ENCODE peak calls at places on chromosome 1, in seven cellular contexts. One of them, this sample, is unnamed. For H3K27me3, the result is how much of the 10 kb centered on the place peaks cover.

GRCh38 chr1:173506437-173506836 is 29.3 kb downstream of the PRDX6 start:
- DNase-seq in body of pancreas: peak
- DNase-seq in psoas muscle: no peak
- DNase-seq in lower lobe of right lung: no peak
- DNase-seq in tibial artery: no peak
- DNase-seq in colonic mucosa: peak
- DNase-seq in heart left ventricle: no peak
- DNase-seq in this sample: no peak

GRCh38 chr1:38577937-38578443 is 281.6 kb downstream of the RRAGC start:
- DNase-seq in body of pancreas: no peak
- DNase-seq in psoas muscle: no peak
- DNase-seq in lower lobe of right lung: no peak
- DNase-seq in tibial artery: no peak
- DNase-seq in colonic mucosa: no peak
- DNase-seq in heart left ventricle: no peak
- DNase-seq in this sample: no peak

GRCh38 chr1:183327429-183328290 is 90.5 kb downstream of the NMNAT2 start:
- DNase-seq in body of pancreas: no peak
- DNase-seq in psoas muscle: peak
- DNase-seq in lower lobe of right lung: no peak
- DNase-seq in tibial artery: peak
- DNase-seq in colonic mucosa: no peak
- DNase-seq in heart left ventricle: no peak
- DNase-seq in this sample: no peak

GRCh38 chr1:61322769-61323168 is 240.4 kb downstream of the NFIA start:
- DNase-seq in body of pancreas: no peak
- DNase-seq in psoas muscle: no peak
- DNase-seq in lower lobe of right lung: no peak
- DNase-seq in tibial artery: no peak
- DNase-seq in colonic mucosa: no peak
- DNase-seq in heart left ventricle: no peak
- DNase-seq in this sample: no peak

GRCh38 chr1:223135176-223135575 is 7.9 kb downstream of the TLR5 start:
- DNase-seq in body of pancreas: no peak
- DNase-seq in psoas muscle: peak
- DNase-seq in lower lobe of right lung: no peak
- DNase-seq in tibial artery: peak
- DNase-seq in colonic mucosa: peak
- DNase-seq in heart left ventricle: no peak
- DNase-seq in this sample: no peak

GRCh38 chr1:159250817-159251216 is 46.1 kb downstream of the ACKR1 start:
- DNase-seq in body of pancreas: no peak
- DNase-seq in psoas muscle: no peak
- DNase-seq in lower lobe of right lung: no peak
- DNase-seq in tibial artery: no peak
- DNase-seq in colonic mucosa: no peak
- DNase-seq in heart left ventricle: no peak
- DNase-seq in this sample: no peak

GRCh38 chr1:10459185-10459584 is 9.4 kb downstream of the CORT start:
- DNase-seq in body of pancreas: peak
- DNase-seq in psoas muscle: no peak
- DNase-seq in lower lobe of right lung: no peak
- DNase-seq in tibial artery: no peak
- DNase-seq in colonic mucosa: no peak
- DNase-seq in heart left ventricle: no peak
- DNase-seq in this sample: peak

GRCh38 chr1:117615474-117615873 is 9.6 kb downstream of the TENT5C start:
- DNase-seq in body of pancreas: peak
- DNase-seq in psoas muscle: no peak
- DNase-seq in lower lobe of right lung: no peak
- DNase-seq in tibial artery: no peak
- DNase-seq in colonic mucosa: no peak
- DNase-seq in heart left ventricle: no peak
- DNase-seq in this sample: no peak

GRCh38 chr1:68375919-68376318 is 73.8 kb downstream of the RPE65 start:
- DNase-seq in body of pancreas: no peak
- DNase-seq in psoas muscle: no peak
- DNase-seq in lower lobe of right lung: no peak
- DNase-seq in tibial artery: no peak
- DNase-seq in colonic mucosa: no peak
- DNase-seq in heart left ventricle: no peak
- DNase-seq in this sample: no peak

DNA sequence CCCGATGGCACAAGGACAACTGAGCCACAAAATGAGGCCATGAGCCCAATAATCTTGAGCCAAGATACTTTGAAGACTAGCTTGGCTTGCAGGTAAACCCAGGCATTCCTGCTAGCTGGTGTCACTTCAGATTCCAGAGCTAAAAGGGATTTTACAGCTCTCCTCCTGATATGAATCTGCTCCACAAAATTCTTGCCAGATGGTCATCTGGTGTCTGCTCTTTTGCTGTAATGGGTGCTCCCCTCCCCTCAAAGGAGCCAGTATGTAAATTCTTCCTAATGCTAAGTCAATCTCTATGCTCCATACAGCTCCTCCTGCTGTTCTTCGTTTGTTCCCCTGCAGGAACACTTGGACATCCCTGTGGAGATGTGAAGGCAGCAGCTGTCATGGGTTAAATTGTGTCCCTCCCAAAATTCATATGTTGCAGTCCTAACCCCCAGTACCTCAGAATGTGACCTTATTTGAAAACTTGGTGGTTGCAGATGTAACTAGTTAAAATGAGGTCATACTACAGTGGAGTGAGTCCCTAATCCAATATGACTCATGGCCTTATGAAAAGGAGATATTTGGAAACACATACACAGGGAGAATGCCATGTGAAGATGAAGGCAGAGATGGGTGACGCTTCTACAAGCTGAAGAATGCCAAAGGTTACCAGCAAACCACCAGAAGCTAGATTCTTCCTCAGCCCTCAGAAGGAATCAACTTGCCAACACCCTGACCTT is 180.6 kb upstream of the PALMD start:
- DNase-seq in body of pancreas: no peak
- DNase-seq in psoas muscle: no peak
- DNase-seq in lower lobe of right lung: no peak
- DNase-seq in tibial artery: no peak
- DNase-seq in colonic mucosa: no peak
- DNase-seq in heart left ventricle: no peak
- DNase-seq in this sample: no peak
- TF ChIP-seq CTCF in body of pancreas: no peak
- TF ChIP-seq CTCF in psoas muscle: no peak
- TF ChIP-seq CTCF in lower lobe of right lung: no peak
- TF ChIP-seq CTCF in tibial artery: no peak
- TF ChIP-seq CTCF in colonic mucosa: no peak
- TF ChIP-seq CTCF in heart left ventricle: no peak
- TF ChIP-seq CTCF in this sample: no peak

DNA sequence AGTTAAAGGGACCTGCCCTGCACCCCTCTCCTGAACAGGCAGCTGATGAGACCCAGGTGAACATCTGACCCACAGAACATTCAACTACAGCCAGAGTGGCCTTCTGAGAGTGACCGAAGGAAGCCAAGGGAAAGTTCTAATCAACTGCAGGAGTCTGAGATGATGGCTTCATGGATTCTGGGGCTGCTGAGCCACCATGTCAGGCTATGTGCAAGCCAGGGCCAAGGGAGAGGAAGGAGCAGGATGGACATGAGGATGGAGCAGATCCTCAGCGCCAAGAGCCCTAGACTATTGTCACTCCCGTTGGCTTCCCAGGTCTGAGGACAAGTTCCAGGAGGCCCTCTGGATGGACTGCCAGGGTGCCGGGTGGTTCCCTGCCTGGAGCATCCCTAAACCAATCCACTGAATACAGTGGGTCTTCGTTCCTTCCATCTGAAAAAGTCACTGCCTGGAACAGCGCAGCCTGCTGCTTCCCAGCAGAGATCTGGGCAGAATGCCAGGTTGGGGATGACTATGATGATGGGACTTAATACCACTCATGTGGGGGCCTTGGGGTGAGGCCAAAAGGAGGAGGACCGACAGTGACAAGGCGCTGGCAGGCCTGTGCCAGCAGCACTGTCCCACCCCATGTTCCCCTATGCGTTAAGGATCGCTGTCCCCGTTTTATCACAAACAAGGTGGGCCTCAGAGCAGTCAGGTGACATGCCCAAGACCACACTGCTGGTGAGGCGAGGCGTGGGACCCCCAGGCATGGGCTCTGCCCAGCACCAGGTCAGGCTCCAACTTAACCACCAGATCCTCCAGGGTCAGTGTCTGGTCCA is 19.8 kb downstream of the SPOCD1 start:
- DNase-seq in body of pancreas: no peak
- DNase-seq in psoas muscle: no peak
- DNase-seq in lower lobe of right lung: peak
- DNase-seq in tibial artery: peak
- DNase-seq in colonic mucosa: no peak
- DNase-seq in heart left ventricle: no peak
- DNase-seq in this sample: no peak
- H3K4me3 ChIP-seq in body of pancreas: no peak
- H3K4me3 ChIP-seq in psoas muscle: no peak
- H3K4me3 ChIP-seq in lower lobe of right lung: no peak
- H3K4me3 ChIP-seq in tibial artery: no peak
- H3K4me3 ChIP-seq in colonic mucosa: no peak
- H3K4me3 ChIP-seq in heart left ventricle: no peak
- H3K4me3 ChIP-seq in this sample: no peak

GRCh38 chr1:90835661-90836344 is 118.7 kb upstream of the BARHL2 start:
- DNase-seq in body of pancreas: no peak
- DNase-seq in psoas muscle: peak
- DNase-seq in lower lobe of right lung: no peak
- DNase-seq in tibial artery: peak
- DNase-seq in colonic mucosa: no peak
- DNase-seq in heart left ventricle: peak
- DNase-seq in this sample: no peak

GRCh38 chr1:90839323-90839722 is 122.2 kb upstream of the BARHL2 start:
- DNase-seq in body of pancreas: no peak
- DNase-seq in psoas muscle: no peak
- DNase-seq in lower lobe of right lung: no peak
- DNase-seq in tibial artery: no peak
- DNase-seq in colonic mucosa: no peak
- DNase-seq in heart left ventricle: no peak
- DNase-seq in this sample: no peak

GRCh38 chr1:90836345-90836679 is 119.2 kb upstream of the BARHL2 start:
- DNase-seq in body of pancreas: no peak
- DNase-seq in psoas muscle: no peak
- DNase-seq in lower lobe of right lung: no peak
- DNase-seq in tibial artery: no peak
- DNase-seq in colonic mucosa: no peak
- DNase-seq in heart left ventricle: no peak
- DNase-seq in this sample: no peak

GRCh38 chr1:90838720-90839119 is 121.6 kb upstream of the BARHL2 start:
- DNase-seq in body of pancreas: no peak
- DNase-seq in psoas muscle: no peak
- DNase-seq in lower lobe of right lung: no peak
- DNase-seq in tibial artery: no peak
- DNase-seq in colonic mucosa: no peak
- DNase-seq in heart left ventricle: no peak
- DNase-seq in this sample: no peak

GRCh38 chr1:90837420-90837819 is 120.3 kb upstream of the BARHL2 start:
- DNase-seq in body of pancreas: no peak
- DNase-seq in psoas muscle: no peak
- DNase-seq in lower lobe of right lung: no peak
- DNase-seq in tibial artery: no peak
- DNase-seq in colonic mucosa: no peak
- DNase-seq in heart left ventricle: no peak
- DNase-seq in this sample: no peak
- H3K27me3 ChIP-seq in body of pancreas: under half
- H3K27me3 ChIP-seq in psoas muscle: under half
- H3K27me3 ChIP-seq in lower lobe of right lung: half or more
- H3K27me3 ChIP-seq in tibial artery: half or more
- H3K27me3 ChIP-seq in colonic mucosa: under half
- H3K27me3 ChIP-seq in heart left ventricle: half or more
- H3K27me3 ChIP-seq in this sample: half or more

DNA sequence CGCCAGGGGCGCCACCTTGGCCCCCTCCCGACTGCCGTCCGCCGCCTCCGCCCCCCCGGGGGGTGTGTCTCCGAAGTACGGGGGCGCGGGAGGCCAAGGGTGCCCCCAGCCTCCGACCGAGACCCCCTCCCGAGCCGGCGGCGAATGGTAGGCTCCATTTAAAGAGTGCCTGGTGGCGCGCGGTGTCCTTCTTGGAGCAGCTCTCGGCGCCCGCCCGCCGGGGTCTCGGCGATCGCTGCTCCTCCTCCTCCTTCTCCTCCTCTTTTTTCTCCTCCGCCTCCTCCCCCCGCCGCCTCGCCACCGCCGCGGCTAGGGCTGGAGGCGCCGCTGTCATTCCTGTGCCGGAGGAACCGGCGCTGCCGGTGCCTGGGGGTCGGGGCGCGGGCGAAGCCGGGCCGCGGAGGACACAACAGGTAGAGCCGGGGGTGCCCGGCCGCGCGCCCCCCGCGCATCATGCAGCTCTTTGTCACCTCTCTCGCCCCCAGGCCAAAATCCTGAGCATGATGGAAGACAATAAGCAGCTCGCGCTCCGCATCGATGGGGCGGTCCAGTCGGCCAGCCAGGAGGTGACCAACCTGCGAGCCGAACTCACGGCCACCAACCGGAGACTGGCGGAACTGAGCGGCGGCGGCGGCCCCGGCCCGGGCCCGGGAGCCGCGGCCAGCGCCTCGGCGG is at the start of gene KAZN:
- DNase-seq in body of pancreas: peak
- DNase-seq in psoas muscle: peak
- DNase-seq in lower lobe of right lung: peak
- DNase-seq in tibial artery: no peak
- DNase-seq in colonic mucosa: peak
- DNase-seq in heart left ventricle: peak
- DNase-seq in this sample: no peak
- TF ChIP-seq CTCF in body of pancreas: no peak
- TF ChIP-seq CTCF in psoas muscle: no peak
- TF ChIP-seq CTCF in lower lobe of right lung: no peak
- TF ChIP-seq CTCF in tibial artery: no peak
- TF ChIP-seq CTCF in colonic mucosa: no peak
- TF ChIP-seq CTCF in heart left ventricle: no peak
- TF ChIP-seq CTCF in this sample: no peak

GRCh38 chr1:45050931-45051748 is 39.1 kb downstream of the UROD start:
- DNase-seq in body of pancreas: no peak
- DNase-seq in psoas muscle: no peak
- DNase-seq in lower lobe of right lung: no peak
- DNase-seq in tibial artery: no peak
- DNase-seq in colonic mucosa: no peak
- DNase-seq in heart left ventricle: no peak
- DNase-seq in this sample: no peak
- H3K4me3 ChIP-seq in body of pancreas: no peak
- H3K4me3 ChIP-seq in psoas muscle: no peak
- H3K4me3 ChIP-seq in lower lobe of right lung: no peak
- H3K4me3 ChIP-seq in tibial artery: no peak
- H3K4me3 ChIP-seq in colonic mucosa: no peak
- H3K4me3 ChIP-seq in heart left ventricle: no peak
- H3K4me3 ChIP-seq in this sample: no peak

GRCh38 chr1:47233165-47233564 is 1.1 kb upstream of the TAL1 start:
- DNase-seq in body of pancreas: no peak
- DNase-seq in psoas muscle: no peak
- DNase-seq in lower lobe of right lung: no peak
- DNase-seq in tibial artery: no peak
- DNase-seq in colonic mucosa: no peak
- DNase-seq in heart left ventricle: no peak
- DNase-seq in this sample: no peak
- H3K27me3 ChIP-seq in body of pancreas: under half
- H3K27me3 ChIP-seq in psoas muscle: half or more
- H3K27me3 ChIP-seq in lower lobe of right lung: half or more
- H3K27me3 ChIP-seq in tibial artery: half or more
- H3K27me3 ChIP-seq in colonic mucosa: half or more
- H3K27me3 ChIP-seq in heart left ventricle: half or more
- H3K27me3 ChIP-seq in this sample: half or more

This sample was measured in kidney epithelial cell.